ENCODE peak calls at places on chromosomes 1 and 21, in nine cellular contexts. V, D, E, T, Q, J, H, S and X are unnamed samples.
A peak's percentile ranks its signal among the peaks of the same experiment; 100 is the strongest.

GRCh38 chr1:182080955-182081582 is 19.6 kb upstream of the ZNF648 start:
- DNase-seq in V (peak; percentile 15), D (no peak), E (no peak), T (peak; percentile 12), Q (peak; percentile 29), J (peak; percentile 31), H (no peak), S (peak; percentile 36), X (no peak)

GRCh38 chr1:33081554-33082305 is 777 bp downstream of the AZIN2 start:
- DNase-seq in V (no peak), D (no peak), E (no peak), T (peak; percentile 17), Q (peak; percentile 27), J (no peak), H (no peak), S (no peak), X (no peak)

GRCh38 chr21:22174746-22175145 is 1176.5 kb downstream of the NCAM2 start:
- DNase-seq in V (no peak), D (no peak), E (no peak), T (no peak), Q (no peak), J (no peak), H (no peak), S (no peak), X (no peak)

GRCh38 chr1:193905288-193906085 is 719.1 kb upstream of the B3GALT2 start:
- DNase-seq in V (no peak), D (no peak), E (no peak), T (no peak), Q (no peak), J (peak; percentile 75), H (no peak), S (no peak), X (no peak)

GRCh38 chr1:39147099-39148025 is 57.1 kb upstream of the MACF1 start:
- DNase-seq in V (no peak), D (no peak), E (no peak), T (no peak), Q (no peak), J (no peak), H (no peak), S (no peak), X (no peak)

GRCh38 chr1:95089888-95090287 is 17.1 kb upstream of the ALG14 start:
- DNase-seq in V (no peak), D (no peak), E (no peak), T (no peak), Q (no peak), J (no peak), H (no peak), S (no peak), X (no peak)

GRCh38 chr1:201212461-201213055 is 21.9 kb downstream of the IGFN1 start:
- DNase-seq in V (no peak), D (no peak), E (no peak), T (no peak), Q (no peak), J (no peak), H (peak; percentile 54), S (no peak), X (no peak)

GRCh38 chr1:226640288-226640687 is 91.7 kb downstream of the STUM start:
- DNase-seq in V (no peak), D (no peak), E (no peak), T (peak; percentile 2), Q (no peak), J (no peak), H (peak; percentile 47), S (no peak), X (no peak)

GRCh38 chr21:33024278-33025103 is 1.2 kb upstream of the OLIG2 start:
- DNase-seq in V (no peak), D (no peak), E (no peak), T (no peak), Q (no peak), J (no peak), H (peak; percentile 81), S (no peak), X (no peak)

GRCh38 chr1:30888391-30888790 is 20.2 kb downstream of the SDC3 start:
- DNase-seq in V (peak; percentile 82), D (no peak), E (peak; percentile 43), T (no peak), Q (peak; percentile 27), J (peak; percentile 42), H (no peak), S (peak; percentile 96), X (no peak)

GRCh38 chr1:209191242-209191626 is 392.3 kb upstream of the CAMK1G start:
- DNase-seq in V (no peak), D (no peak), E (no peak), T (no peak), Q (no peak), J (no peak), H (no peak), S (no peak), X (no peak)

GRCh38 chr1:35544976-35545375 is 12.2 kb downstream of the KIAA0319L start:
- DNase-seq in V (no peak), D (no peak), E (no peak), T (peak; percentile 49), Q (peak; percentile 66), J (peak; percentile 57), H (peak; percentile 29), S (peak; percentile 68), X (no peak)

GRCh38 chr1:212107481-212107880 is 71.9 kb downstream of the DTL start:
- DNase-seq in V (no peak), D (no peak), E (no peak), T (no peak), Q (no peak), J (no peak), H (no peak), S (no peak), X (no peak)

GRCh38 chr1:162690672-162691434 is 58.6 kb downstream of the DDR2 start:
- DNase-seq in V (peak; percentile 96), D (no peak), E (peak; percentile 80), T (no peak), Q (peak; percentile 19), J (peak; percentile 99), H (no peak), S (peak; percentile 81), X (no peak)

GRCh38 chr1:156641761-156642264 is at the start of gene BCAN:
- DNase-seq in V (no peak), D (no peak), E (no peak), T (peak; percentile 28), Q (no peak), J (no peak), H (no peak), S (peak; percentile 36), X (no peak)

GRCh38 chr1:93681095-93681548 is 515 bp downstream of the BCAR3 start:
- DNase-seq in V (no peak), D (no peak), E (no peak), T (peak; percentile 22), Q (peak; percentile 53), J (no peak), H (peak; percentile 83), S (peak; percentile 26), X (no peak)

GRCh38 chr1:48572632-48573258 is 100.7 kb upstream of the SPATA6 start:
- DNase-seq in V (peak; percentile 4), D (no peak), E (peak; percentile 9), T (peak; percentile 27), Q (peak; percentile 52), J (peak; percentile 25), H (peak; percentile 70), S (peak; percentile 50), X (no peak)

GRCh38 chr1:211921579-211922095 is 91.1 kb upstream of the LPGAT1 start:
- DNase-seq in V (no peak), D (no peak), E (no peak), T (no peak), Q (no peak), J (no peak), H (no peak), S (no peak), X (no peak)

GRCh38 chr1:1230656-1231399 is 973 bp downstream of the SDF4 start:
- DNase-seq in V (peak; percentile 69), D (no peak), E (peak; percentile 44), T (no peak), Q (no peak), J (peak; percentile 72), H (no peak), S (peak; percentile 70), X (no peak)

GRCh38 chr1:157137051-157137772 is 983 bp downstream of the ETV3 start:
- DNase-seq in V (no peak), D (no peak), E (no peak), T (no peak), Q (no peak), J (peak; percentile 42), H (no peak), S (peak; percentile 12), X (no peak)

GRCh38 chr1:32876341-32877210 is 5.9 kb upstream of the FNDC5 start:
- DNase-seq in V (no peak), D (peak; percentile 57), E (no peak), T (peak; percentile 72), Q (peak; percentile 45), J (peak; percentile 54), H (peak; percentile 93), S (peak; percentile 37), X (no peak)

GRCh38 chr1:151984313-151984956 is 9.2 kb downstream of the S100A10 start:
- DNase-seq in V (no peak), D (no peak), E (no peak), T (peak; percentile 43), Q (no peak), J (no peak), H (no peak), S (no peak), X (no peak)

GRCh38 chr1:84090447-84091244 is 53.4 kb upstream of the PRKACB start:
- DNase-seq in V (no peak), D (no peak), E (no peak), T (no peak), Q (no peak), J (no peak), H (no peak), S (no peak), X (no peak)

GRCh38 chr1:42157667-42158066 is 4.5 kb downstream of the GUCA2B start:
- DNase-seq in V (no peak), D (no peak), E (no peak), T (no peak), Q (no peak), J (no peak), H (no peak), S (no peak), X (no peak)